ENCODE peak calls at places on chromosomes 11 and 22, in eight cellular contexts. One of them, this sample, is unnamed.

GRCh38 chr22:20126284-20127029 is 5.1 kb upstream of the ZDHHC8 start:
- DNase-seq in stimulated activated effector memory CD8-positive, alpha-beta T cell treated with anti-CD3 and anti-CD28 coated beads, Interleukin-12 subunit alpha, Interleukin-12 subunit beta, amount 100 ng/mL, for 72 hours: no peak
- DNase-seq in globus pallidus: no peak
- DNase-seq in fibroblast of lung: no peak
- DNase-seq in germinal center: no peak
- DNase-seq in hepatic stellate cell: no peak
- DNase-seq in activated T-helper 9 cell treated with anti-CD3 and anti-CD28 coated beads, Interleukin-2, amount 50 U/mL, for 16 hours: no peak
- DNase-seq in NCI-H1105: no peak
- DNase-seq in this sample: no peak

GRCh38 chr11:12185914-12186313 is 75.5 kb downstream of the MICAL2 start:
- DNase-seq in globus pallidus: no peak
- DNase-seq in germinal center: no peak
- DNase-seq in hepatic stellate cell: peak
- DNase-seq in fibroblast of lung: peak
- DNase-seq in activated T-helper 9 cell treated with anti-CD3 and anti-CD28 coated beads, Interleukin-2, amount 50 U/mL, for 16 hours: no peak
- DNase-seq in NCI-H1105: peak
- DNase-seq in stimulated activated effector memory CD8-positive, alpha-beta T cell treated with anti-CD3 and anti-CD28 coated beads, Interleukin-12 subunit alpha, Interleukin-12 subunit beta, amount 100 ng/mL, for 72 hours: no peak
- DNase-seq in this sample: peak

GRCh38 chr11:123624974-123625373 is 29.4 kb downstream of the SCN3B start:
- DNase-seq in globus pallidus: no peak
- DNase-seq in NCI-H1105: no peak
- DNase-seq in activated T-helper 9 cell treated with anti-CD3 and anti-CD28 coated beads, Interleukin-2, amount 50 U/mL, for 16 hours: no peak
- DNase-seq in stimulated activated effector memory CD8-positive, alpha-beta T cell treated with anti-CD3 and anti-CD28 coated beads, Interleukin-12 subunit alpha, Interleukin-12 subunit beta, amount 100 ng/mL, for 72 hours: no peak
- DNase-seq in hepatic stellate cell: no peak
- DNase-seq in fibroblast of lung: peak
- DNase-seq in germinal center: no peak
- DNase-seq in this sample: peak

GRCh38 chr22:47168900-47169800 is 406.7 kb downstream of the TBC1D22A start:
- DNase-seq in germinal center: no peak
- DNase-seq in fibroblast of lung: no peak
- DNase-seq in activated T-helper 9 cell treated with anti-CD3 and anti-CD28 coated beads, Interleukin-2, amount 50 U/mL, for 16 hours: no peak
- DNase-seq in globus pallidus: peak
- DNase-seq in NCI-H1105: no peak
- DNase-seq in hepatic stellate cell: peak
- DNase-seq in stimulated activated effector memory CD8-positive, alpha-beta T cell treated with anti-CD3 and anti-CD28 coated beads, Interleukin-12 subunit alpha, Interleukin-12 subunit beta, amount 100 ng/mL, for 72 hours: no peak
- DNase-seq in this sample: no peak

GRCh38 chr11:63791495-63792167 is 21.6 kb upstream of the SPINDOC start:
- DNase-seq in NCI-H1105: no peak
- DNase-seq in fibroblast of lung: peak
- DNase-seq in germinal center: no peak
- DNase-seq in hepatic stellate cell: no peak
- DNase-seq in activated T-helper 9 cell treated with anti-CD3 and anti-CD28 coated beads, Interleukin-2, amount 50 U/mL, for 16 hours: no peak
- DNase-seq in globus pallidus: no peak
- DNase-seq in stimulated activated effector memory CD8-positive, alpha-beta T cell treated with anti-CD3 and anti-CD28 coated beads, Interleukin-12 subunit alpha, Interleukin-12 subunit beta, amount 100 ng/mL, for 72 hours: no peak
- DNase-seq in this sample: no peak

GRCh38 chr22:48744283-48744641 is 1083.4 kb downstream of the BRD1 start:
- DNase-seq in stimulated activated effector memory CD8-positive, alpha-beta T cell treated with anti-CD3 and anti-CD28 coated beads, Interleukin-12 subunit alpha, Interleukin-12 subunit beta, amount 100 ng/mL, for 72 hours: no peak
- DNase-seq in NCI-H1105: no peak
- DNase-seq in hepatic stellate cell: no peak
- DNase-seq in globus pallidus: no peak
- DNase-seq in germinal center: no peak
- DNase-seq in activated T-helper 9 cell treated with anti-CD3 and anti-CD28 coated beads, Interleukin-2, amount 50 U/mL, for 16 hours: no peak
- DNase-seq in fibroblast of lung: no peak
- DNase-seq in this sample: no peak

GRCh38 chr11:47998733-47999359 is 18.5 kb downstream of the PTPRJ start:
- DNase-seq in activated T-helper 9 cell treated with anti-CD3 and anti-CD28 coated beads, Interleukin-2, amount 50 U/mL, for 16 hours: no peak
- DNase-seq in globus pallidus: no peak
- DNase-seq in NCI-H1105: no peak
- DNase-seq in fibroblast of lung: no peak
- DNase-seq in stimulated activated effector memory CD8-positive, alpha-beta T cell treated with anti-CD3 and anti-CD28 coated beads, Interleukin-12 subunit alpha, Interleukin-12 subunit beta, amount 100 ng/mL, for 72 hours: no peak
- DNase-seq in hepatic stellate cell: no peak
- DNase-seq in germinal center: no peak
- DNase-seq in this sample: no peak

GRCh38 chr11:113363406-113363805 is 24.2 kb upstream of the ANKK1 start:
- DNase-seq in NCI-H1105: no peak
- DNase-seq in globus pallidus: no peak
- DNase-seq in germinal center: no peak
- DNase-seq in stimulated activated effector memory CD8-positive, alpha-beta T cell treated with anti-CD3 and anti-CD28 coated beads, Interleukin-12 subunit alpha, Interleukin-12 subunit beta, amount 100 ng/mL, for 72 hours: no peak
- DNase-seq in activated T-helper 9 cell treated with anti-CD3 and anti-CD28 coated beads, Interleukin-2, amount 50 U/mL, for 16 hours: no peak
- DNase-seq in hepatic stellate cell: no peak
- DNase-seq in fibroblast of lung: no peak
- DNase-seq in this sample: no peak

GRCh38 chr22:16783930-16784354 is 41.3 kb downstream of the XKR3 start:
- DNase-seq in germinal center: no peak
- DNase-seq in stimulated activated effector memory CD8-positive, alpha-beta T cell treated with anti-CD3 and anti-CD28 coated beads, Interleukin-12 subunit alpha, Interleukin-12 subunit beta, amount 100 ng/mL, for 72 hours: no peak
- DNase-seq in globus pallidus: no peak
- DNase-seq in NCI-H1105: no peak
- DNase-seq in fibroblast of lung: no peak
- DNase-seq in activated T-helper 9 cell treated with anti-CD3 and anti-CD28 coated beads, Interleukin-2, amount 50 U/mL, for 16 hours: no peak
- DNase-seq in hepatic stellate cell: no peak
- DNase-seq in this sample: no peak